ENCODE peak calls at places on chromosomes 11 and 22, in five cellular contexts. I is mesendoderm, G is H7, V is T-helper 2 cell, P is NCI-H1092. K is an unnamed sample.

GRCh38 chr22:48350456-48350855 is 1477.2 kb downstream of the BRD1 start:
- DNase-seq in I (no peak), G (peak), V (no peak), P (no peak), K (no peak)

GRCh38 chr11:46410021-46410420 is 18.4 kb upstream of the CHRM4 start:
- DNase-seq in I (peak), G (peak), V (no peak), P (peak), K (peak)

GRCh38 chr22:46076651-46077339 is 73.5 kb upstream of the PPARA start:
- DNase-seq in I (no peak), G (no peak), V (no peak), P (no peak), K (no peak)

GRCh38 chr11:69716099-69716498 is 12.3 kb upstream of the FGF19 start:
- DNase-seq in I (no peak), G (no peak), V (no peak), P (no peak), K (no peak)

GRCh38 chr11:45423475-45424081 is 137.4 kb upstream of the SYT13 start:
- DNase-seq in I (no peak), G (no peak), V (no peak), P (no peak), K (no peak)

GRCh38 chr11:1765871-1766718 is 2.4 kb upstream of the CTSD start:
- DNase-seq in I (peak), G (peak), V (no peak), P (no peak), K (peak)

GRCh38 chr22:22462813-22463567 is 45.6 kb downstream of the ZNF280B start:
- DNase-seq in I (peak), G (no peak), V (no peak), P (no peak), K (no peak)

GRCh38 chr11:104573431-104573830 is 324.8 kb downstream of the CASP12 start:
- DNase-seq in I (no peak), G (no peak), V (no peak), P (no peak), K (no peak)

GRCh38 chr11:126403039-126403438 is 47.6 kb downstream of the ST3GAL4 start:
- DNase-seq in I (peak), G (peak), V (no peak), P (no peak), K (peak)

GRCh38 chr11:3747704-3748103 is 49.6 kb downstream of the NUP98 start:
- DNase-seq in I (peak), G (no peak), V (no peak), P (no peak), K (no peak)

GRCh38 chr11:11422291-11423128 is 69.5 kb upstream of the CSNK2A3 start:
- DNase-seq in I (no peak), G (no peak), V (no peak), P (peak), K (no peak)

GRCh38 chr11:31817054-31817620 is 6.0 kb upstream of the PAX6 start:
- DNase-seq in I (peak), G (peak), V (no peak), P (no peak), K (peak)

GRCh38 chr11:77193915-77194830 is 66.1 kb downstream of the MYO7A start:
- DNase-seq in I (no peak), G (no peak), V (no peak), P (no peak), K (no peak)

GRCh38 chr22:37904572-37905533 is 1.2 kb upstream of the MICALL1 start:
- DNase-seq in I (peak), G (no peak), V (no peak), P (no peak), K (peak)

GRCh38 chr11:64796757-64797541 is 6.1 kb downstream of the MAP4K2 start:
- DNase-seq in I (no peak), G (peak), V (no peak), P (no peak), K (no peak)

GRCh38 chr11:74714904-74715303 is 16.3 kb downstream of the CHRDL2 start:
- DNase-seq in I (no peak), G (no peak), V (no peak), P (no peak), K (no peak)

GRCh38 chr22:24417200-24417599 is 10.2 kb upstream of the ADORA2A start:
- DNase-seq in I (no peak), G (peak), V (no peak), P (no peak), K (no peak)

GRCh38 chr22:29312218-29313125 is 3.0 kb downstream of the RASL10A start:
- DNase-seq in I (no peak), G (peak), V (no peak), P (no peak), K (no peak)

K was measured in endodermal cell.